ENCODE peak calls at places on chromosome 14, in four cellular contexts. A is breast epithelium, J is mesenchymal stem cell, K is gastrocnemius medialis. S is an unnamed sample. For H3K4me1, the result is how much of the 10 kb centered on the place peaks cover.

GRCh38 chr14:63752449-63753169 is 24.7 kb upstream of the SGPP1 start:
- DNase-seq in A (no peak), J (peak), K (no peak), S (no peak)

GRCh38 chr14:71488703-71489141 is 443.5 kb upstream of the RGS6 start:
- DNase-seq in A (no peak), J (peak), K (no peak), S (no peak)

GRCh38 chr14:90510208-90510607 is 113.4 kb downstream of the CALM1 start:
- DNase-seq in A (peak), J (no peak), K (no peak), S (no peak)

GRCh38 chr14:65144170-65144569 is 41.9 kb upstream of the MAX start:
- DNase-seq in A (no peak), J (no peak), K (no peak), S (no peak)

GRCh38 chr14:74975059-74975810 is 19.8 kb upstream of the PGF start:
- DNase-seq in A (peak), J (no peak), K (peak), S (no peak)

GRCh38 chr14:101363880-101364391 is 197.4 kb upstream of the DIO3 start:
- DNase-seq in A (no peak), J (no peak), K (no peak), S (no peak)

GRCh38 chr14:71202881-71203280 is 295.6 kb downstream of the PCNX1 start:
- DNase-seq in A (no peak), J (no peak), K (no peak), S (no peak)

GRCh38 chr14:51527073-51527472 is 124.6 kb upstream of the FRMD6 start:
- DNase-seq in A (no peak), J (peak), K (no peak), S (no peak)

GRCh38 chr14:21414137-21414631 is 30.4 kb upstream of the SUPT16H start:
- DNase-seq in A (no peak), J (no peak), K (no peak), S (no peak)

GRCh38 chr14:81018714-81019512 is 63.5 kb downstream of the TSHR start:
- DNase-seq in A (no peak), J (no peak), K (no peak), S (no peak)

GRCh38 chr14:59869381-59870255 is 958 bp downstream of the RTN1 start:
- DNase-seq in A (no peak), J (no peak), K (no peak), S (no peak)

GRCh38 chr14:24315807-24316596 is 4.7 kb downstream of the LTB4R start:
- DNase-seq in A (no peak), J (no peak), K (peak), S (no peak)

GRCh38 chr14:96117101-96117897 is 78.1 kb downstream of the C14orf132 start:
- DNase-seq in A (no peak), J (no peak), K (no peak), S (peak)

GRCh38 chr14:50792058-50792477 is 38.9 kb downstream of the NIN start:
- DNase-seq in A (no peak), J (no peak), K (no peak), S (no peak)

GRCh38 chr14:34965912-34966311 is 16.9 kb upstream of the SRP54 start:
- DNase-seq in A (no peak), J (no peak), K (no peak), S (no peak)

GRCh38 chr14:94691658-94692029 is 78.3 kb downstream of the GSC start:
- DNase-seq in A (no peak), J (no peak), K (no peak), S (no peak)

GRCh38 chr14:104515059-104515810 is 64.3 kb upstream of the C14orf180 start:
- DNase-seq in A (no peak), J (no peak), K (no peak), S (no peak)

GRCh38 chr14:56087824-56088571 is 30.2 kb upstream of the PELI2 start:
- DNase-seq in A (no peak), J (no peak), K (no peak), S (no peak)

GRCh38 chr14:106872619-106873446 is 1346.5 kb downstream of the TMEM121 start:
- DNase-seq in A (no peak), J (no peak), K (no peak), S (peak)

GRCh38 chr14:72679591-72680151 is 214.2 kb downstream of the DPF3 start:
- DNase-seq in A (no peak), J (no peak), K (no peak), S (no peak)

GRCh38 chr14:35384386-35385041 is 20.0 kb downstream of the NFKBIA start:
- DNase-seq in A (no peak), J (peak), K (peak), S (no peak)

GRCh38 chr14:75697371-75697770 is 36.3 kb downstream of the TTLL5 start:
- DNase-seq in A (no peak), J (no peak), K (no peak), S (no peak)

GRCh38 chr14:45085004-45085403 is 1.1 kb downstream of the PRPF39 start:
- DNase-seq in A (no peak), J (peak), K (no peak), S (no peak)

GRCh38 chr14:43579743-43580142 is 927.3 kb downstream of the FSCB start:
- DNase-seq in A (no peak), J (no peak), K (no peak), S (no peak)

GRCh38 chr14:102040153-102040552 is 46.7 kb downstream of the HSP90AA1 start:
- DNase-seq in A (no peak), J (no peak), K (no peak), S (no peak)

GRCh38 chr14:50862171-50862570 is 9.7 kb upstream of the ABHD12B start:
- DNase-seq in A (no peak), J (peak), K (no peak), S (no peak)

GRCh38 chr14:50007123-50007903 is 109.1 kb downstream of the VCPKMT start:
- DNase-seq in A (no peak), J (no peak), K (no peak), S (no peak)

GRCh38 chr14:91732859-91733477 is 1.1 kb upstream of the CATSPERB start:
- DNase-seq in A (no peak), J (no peak), K (no peak), S (no peak)

GRCh38 chr14:75439989-75440388 is 12.2 kb downstream of the JDP2 start:
- DNase-seq in A (no peak), J (no peak), K (no peak), S (no peak)

GRCh38 chr14:81269100-81269978 is 48.6 kb upstream of the GTF2A1 start:
- DNase-seq in A (no peak), J (peak), K (no peak), S (peak)

GRCh38 chr14:83559721-83560120 is 1970.2 kb upstream of the FLRT2 start:
- DNase-seq in A (no peak), J (peak), K (no peak), S (no peak)

GRCh38 chr14:76775159-76775694 is 14.0 kb downstream of the VASH1 start:
- DNase-seq in A (no peak), J (no peak), K (no peak), S (no peak)

GRCh38 chr14:96135285-96135684 is 69.4 kb upstream of the BDKRB2 start:
- DNase-seq in A (no peak), J (peak), K (no peak), S (no peak)

DNA sequence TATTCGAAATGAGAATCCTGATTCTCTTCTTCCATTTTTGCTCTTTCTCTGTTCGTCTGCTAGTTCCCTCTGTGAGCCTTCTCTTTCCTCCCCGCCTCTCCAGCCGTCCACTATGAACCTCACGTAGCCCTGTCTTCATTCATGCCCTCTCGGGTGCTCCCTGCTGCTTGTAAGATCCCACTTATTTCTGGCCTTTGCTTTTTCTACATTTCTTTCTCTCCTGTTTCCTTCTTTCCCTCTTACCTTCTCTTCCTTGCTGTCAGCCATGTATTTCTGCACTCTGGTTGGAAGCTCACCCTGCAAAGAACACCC is 85.9 kb downstream of the SAMD4A start:
- DNase-seq in A (no peak), J (no peak), K (no peak), S (no peak)
- H3K4me3 ChIP-seq in A (peak), J (peak), K (peak), S (no peak)

GRCh38 chr14:69684461-69685183 is 73.2 kb downstream of the SUSD6 start:
- DNase-seq in A (no peak), J (no peak), K (peak), S (no peak)
- H3K4me1 ChIP-seq in A (under half), J (under half), K (half or more), S (under half)

GRCh38 chr14:100126401-100126800 is 33.0 kb downstream of the DEGS2 start:
- DNase-seq in A (no peak), J (no peak), K (no peak), S (no peak)

GRCh38 chr14:100127853-100128455 is 31.5 kb downstream of the DEGS2 start:
- DNase-seq in A (no peak), J (no peak), K (no peak), S (no peak)

GRCh38 chr14:100129161-100129589 is 30.3 kb downstream of the DEGS2 start:
- DNase-seq in A (no peak), J (no peak), K (peak), S (no peak)

GRCh38 chr14:100130471-100130870 is 29.0 kb downstream of the DEGS2 start:
- DNase-seq in A (no peak), J (no peak), K (no peak), S (no peak)

DNA sequence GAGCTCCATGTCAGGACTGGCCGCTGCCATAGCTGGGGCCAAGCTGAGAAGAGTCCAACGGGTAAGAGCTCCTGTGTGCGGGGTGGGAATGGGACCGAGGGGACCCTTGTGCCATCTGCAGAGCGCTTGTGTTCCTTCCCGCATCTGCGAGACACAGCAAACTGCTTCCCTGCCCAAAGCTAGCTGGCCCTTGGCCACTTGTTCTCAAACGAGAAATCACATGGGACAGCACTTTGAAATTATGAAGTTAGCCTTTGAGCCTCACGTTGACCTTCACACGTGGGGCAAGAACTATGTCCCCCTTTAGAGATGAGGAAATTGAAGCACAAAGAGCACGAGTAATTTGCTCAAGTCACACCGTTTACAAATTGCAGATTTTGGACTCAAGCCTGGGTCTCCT is 30.8 kb downstream of the DEGS2 start:
- DNase-seq in A (no peak), J (no peak), K (peak), S (no peak)
- H3K27ac ChIP-seq in A (peak), J (no peak), K (no peak), S (no peak)

GRCh38 chr14:88322505-88323085 is 474 bp downstream of the KCNK10 start:
- DNase-seq in A (no peak), J (no peak), K (no peak), S (no peak)

GRCh38 chr14:88325883-88326282 is 2.8 kb upstream of the KCNK10 start:
- DNase-seq in A (no peak), J (no peak), K (no peak), S (no peak)

GRCh38 chr14:88321692-88322504 is 1.2 kb downstream of the KCNK10 start:
- DNase-seq in A (no peak), J (no peak), K (no peak), S (no peak)

GRCh38 chr14:88323086-88323519 is at the start of gene KCNK10:
- DNase-seq in A (no peak), J (no peak), K (no peak), S (no peak)

DNA sequence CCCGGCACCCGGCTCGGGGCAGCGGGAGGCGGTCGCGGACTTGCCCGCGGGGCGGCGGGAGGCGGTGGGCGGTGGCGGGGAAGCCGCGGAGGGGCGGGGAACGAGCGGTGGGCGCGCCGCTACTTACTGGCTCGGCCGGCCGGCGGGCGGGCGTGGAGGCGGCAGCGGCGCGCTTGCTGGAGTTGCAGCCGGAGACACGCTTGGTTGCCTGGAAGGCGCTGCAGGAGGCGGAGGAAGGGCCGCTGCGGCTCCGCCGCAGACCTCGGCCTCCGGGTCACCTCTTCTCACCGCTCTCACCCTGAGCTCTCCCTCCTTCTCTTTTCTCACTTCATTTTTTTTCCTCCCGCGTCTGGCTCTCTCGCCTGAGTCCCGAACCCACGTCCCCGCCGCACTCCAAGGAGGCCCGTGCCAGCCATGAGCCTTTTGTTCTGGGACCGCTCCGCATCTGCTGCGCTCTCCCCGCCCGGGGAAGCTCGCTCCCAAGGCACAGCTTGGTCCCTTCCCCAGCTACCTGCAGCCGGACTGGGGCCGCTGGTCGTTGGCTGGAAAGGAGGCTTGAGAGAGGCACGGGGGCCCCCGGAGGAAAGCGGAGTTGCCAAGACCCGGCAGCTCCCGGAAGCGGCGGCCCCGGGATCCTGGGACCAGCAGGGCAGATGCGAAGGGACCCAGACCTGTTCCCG is 591 bp upstream of the KCNK10 start:
- DNase-seq in A (no peak), J (peak), K (no peak), S (no peak)
- H3K4me3 ChIP-seq in A (peak), J (peak), K (no peak), S (no peak)

GRCh38 chr14:32947081-32947480 is 8.4 kb downstream of the NPAS3 start:
- DNase-seq in A (no peak), J (no peak), K (no peak), S (no peak)
- H3K4me1 ChIP-seq in A (under half), J (under half), K (under half), S (under half)

DNA sequence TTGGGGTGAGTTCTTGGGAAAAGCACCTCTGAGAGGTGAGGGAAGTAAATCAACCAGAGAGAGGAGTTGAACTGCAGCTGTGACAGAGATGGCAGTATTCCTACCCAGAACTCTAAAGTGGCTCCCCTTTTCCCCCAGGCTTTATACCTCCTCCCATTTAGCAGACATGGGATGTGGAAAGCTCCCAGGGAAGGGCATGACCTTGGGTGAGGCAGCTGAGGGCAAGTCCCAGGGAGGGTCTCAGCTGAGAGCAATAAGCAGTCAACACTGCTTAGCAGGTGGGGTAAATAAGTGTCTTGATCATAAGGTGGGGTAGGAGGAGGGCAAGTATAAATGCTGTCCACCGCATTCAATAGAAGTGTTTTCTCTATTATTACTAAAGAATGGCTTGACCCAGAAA is 143.0 kb downstream of the AKAP6 start:
- DNase-seq in A (no peak), J (no peak), K (no peak), S (no peak)
- H3K27ac ChIP-seq in A (peak), J (peak), K (peak), S (no peak)